ENCODE peak calls at places on chromosomes 12 and 14, in four cellular contexts. A is GM23338, H is fibroblast of lung, V is neural progenitor cell. J is an unnamed sample.

GRCh38 chr12:25322918-25323773 is 72.4 kb upstream of the KRAS start:
- DNase-seq in H (peak), V (no peak), A (no peak), J (peak)

GRCh38 chr14:78202976-78203375 is 32.8 kb downstream of the NRXN3 start:
- DNase-seq in V (no peak), H (no peak), A (no peak), J (no peak)

GRCh38 chr14:65588426-65589140 is 176.1 kb downstream of the FUT8 start:
- DNase-seq in A (no peak), V (no peak), H (peak), J (no peak)

GRCh38 chr14:37047226-37047625 is 125.2 kb downstream of the SLC25A21 start:
- DNase-seq in A (no peak), H (peak), V (no peak), J (no peak)

GRCh38 chr14:54175298-54175942 is 218.8 kb upstream of the BMP4 start:
- DNase-seq in H (peak), V (peak), A (peak), J (peak)

GRCh38 chr12:18716236-18716635 is 21.6 kb downstream of the PLCZ1 start:
- DNase-seq in V (no peak), H (no peak), A (no peak), J (no peak)

GRCh38 chr12:2853626-2854025 is 3.2 kb downstream of the TEX52 start:
- DNase-seq in V (peak), H (peak), A (peak), J (peak)

GRCh38 chr14:30888480-30889243 is 14.3 kb downstream of the COCH start:
- DNase-seq in H (no peak), V (no peak), A (peak), J (no peak)

GRCh38 chr14:91303091-91303923 is 58.8 kb upstream of the GPR68 start:
- DNase-seq in A (peak), V (peak), H (no peak), J (peak)

GRCh38 chr12:96378319-96378718 is 21.9 kb downstream of the CDK17 start:
- DNase-seq in H (no peak), V (no peak), A (no peak), J (no peak)

GRCh38 chr12:92623386-92623785 is 79.4 kb upstream of the PLEKHG7 start:
- DNase-seq in V (no peak), A (no peak), H (peak), J (no peak)

GRCh38 chr12:120833849-120834248 is 70.3 kb downstream of the SPPL3 start:
- DNase-seq in A (no peak), H (peak), V (no peak), J (peak)

GRCh38 chr12:57169969-57170368 is 22.6 kb upstream of the LRP1-AS start:
- DNase-seq in V (no peak), A (no peak), H (no peak), J (no peak)

GRCh38 chr12:49043856-49044258 is 16.7 kb downstream of the KMT2D start:
- DNase-seq in V (peak), A (peak), H (peak), J (peak)

GRCh38 chr12:1922985-1923384 is 4.5 kb upstream of the CACNA2D4 start:
- DNase-seq in V (no peak), A (no peak), H (no peak), J (no peak)

GRCh38 chr12:72271401-72271740 is 799 bp upstream of the TRHDE start:
- DNase-seq in A (peak), H (peak), V (peak), J (peak)

GRCh38 chr12:27952510-27952909 is 20.0 kb downstream of the PTHLH start:
- DNase-seq in V (peak), H (no peak), A (peak), J (no peak)

GRCh38 chr12:89779090-89779489 is 70.5 kb upstream of the ATP2B1 start:
- DNase-seq in H (no peak), V (no peak), A (no peak), J (no peak)

GRCh38 chr12:116766746-116767145 is 28.6 kb downstream of the RNFT2 start:
- DNase-seq in A (no peak), V (no peak), H (no peak), J (no peak)

GRCh38 chr12:113234483-113234882 is 13.2 kb downstream of the TPCN1 start:
- DNase-seq in V (no peak), H (no peak), A (no peak), J (no peak)

GRCh38 chr12:10600988-10601387 is 12.4 kb downstream of the MAGOHB start:
- DNase-seq in H (no peak), V (no peak), A (no peak), J (no peak)

GRCh38 chr14:22579218-22579617 is 9.8 kb downstream of the DAD1 start:
- DNase-seq in H (no peak), A (peak), V (peak), J (peak)

GRCh38 chr12:119594399-119594730 is 791 bp downstream of the TMEM233 start:
- DNase-seq in A (peak), V (peak), H (peak), J (peak)

GRCh38 chr14:50062438-50063039 is 53.8 kb downstream of the VCPKMT start:
- DNase-seq in H (peak), V (no peak), A (peak), J (peak)

GRCh38 chr12:64392221-64392620 is 1.7 kb upstream of the C12orf56 start:
- DNase-seq in A (peak), V (peak), H (peak), J (peak)

GRCh38 chr14:83085725-83086124 is 1552.1 kb upstream of the SEL1L start:
- DNase-seq in A (no peak), H (no peak), V (peak), J (no peak)

GRCh38 chr12:77940011-77940423 is 109.3 kb downstream of the NAV3 start:
- DNase-seq in H (peak), V (no peak), A (no peak), J (peak)

GRCh38 chr12:79161249-79161934 is 296.8 kb downstream of the SYT1 start:
- DNase-seq in H (no peak), V (no peak), A (no peak), J (no peak)

GRCh38 chr12:89801284-89801683 is 92.6 kb upstream of the ATP2B1 start:
- DNase-seq in H (no peak), A (no peak), V (no peak), J (no peak)

GRCh38 chr12:127552838-127553237 is 714.1 kb upstream of the TMEM132C start:
- DNase-seq in H (no peak), V (no peak), A (no peak), J (no peak)

GRCh38 chr12:46260153-46260912 is 8.5 kb downstream of the SLC38A1 start:
- DNase-seq in V (peak), H (peak), A (peak), J (peak)

GRCh38 chr14:21671371-21671770 is 2.2 kb downstream of the OR4E1 start:
- DNase-seq in A (no peak), H (no peak), V (no peak), J (no peak)

DNA sequence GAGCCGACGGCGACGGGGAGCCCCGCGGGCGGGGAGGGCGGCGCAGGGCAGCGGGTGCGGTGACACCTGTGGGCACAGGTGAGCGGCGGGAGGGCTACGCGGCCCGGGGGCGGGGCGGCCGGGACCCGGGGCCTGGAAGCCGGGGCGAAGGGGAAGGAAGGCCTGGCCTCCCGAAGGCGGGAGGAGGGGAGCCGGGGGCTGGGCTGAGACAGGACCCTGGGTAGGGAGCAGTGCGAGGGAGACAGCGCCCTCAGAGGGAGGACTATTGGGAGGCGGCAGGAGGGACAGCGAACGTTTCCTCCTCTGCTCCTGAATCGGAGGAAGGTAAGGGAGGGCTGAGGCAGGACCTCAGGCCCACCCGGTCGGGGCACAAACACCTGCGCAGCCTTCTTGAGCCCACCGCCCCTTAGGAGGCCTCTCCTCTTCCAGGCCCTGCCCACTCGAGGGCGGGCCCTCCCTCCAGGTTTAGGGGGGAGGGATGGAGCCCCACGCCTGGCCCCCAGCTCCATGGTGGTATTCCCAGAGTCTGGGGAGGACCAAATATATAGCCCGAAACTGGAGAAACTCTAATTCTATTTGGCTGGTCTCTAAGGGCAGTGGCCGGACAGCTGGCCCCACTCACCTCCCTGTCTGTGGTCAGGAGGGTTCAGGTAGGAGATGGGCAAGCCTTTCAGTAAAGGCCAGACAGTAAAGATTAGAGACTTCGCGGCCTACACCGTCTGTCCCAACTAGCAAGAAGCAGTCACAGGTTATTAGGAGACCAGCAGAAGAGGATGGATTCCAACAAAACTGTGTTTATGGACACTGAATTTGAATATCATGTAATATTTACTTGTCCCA is 509 bp downstream of the PLEKHG6 start:
- DNase-seq in V (peak), A (peak), H (no peak), J (no peak)
- TF ChIP-seq EZH2 in V (no peak), A (no peak), H (no peak), J (no peak)

DNA sequence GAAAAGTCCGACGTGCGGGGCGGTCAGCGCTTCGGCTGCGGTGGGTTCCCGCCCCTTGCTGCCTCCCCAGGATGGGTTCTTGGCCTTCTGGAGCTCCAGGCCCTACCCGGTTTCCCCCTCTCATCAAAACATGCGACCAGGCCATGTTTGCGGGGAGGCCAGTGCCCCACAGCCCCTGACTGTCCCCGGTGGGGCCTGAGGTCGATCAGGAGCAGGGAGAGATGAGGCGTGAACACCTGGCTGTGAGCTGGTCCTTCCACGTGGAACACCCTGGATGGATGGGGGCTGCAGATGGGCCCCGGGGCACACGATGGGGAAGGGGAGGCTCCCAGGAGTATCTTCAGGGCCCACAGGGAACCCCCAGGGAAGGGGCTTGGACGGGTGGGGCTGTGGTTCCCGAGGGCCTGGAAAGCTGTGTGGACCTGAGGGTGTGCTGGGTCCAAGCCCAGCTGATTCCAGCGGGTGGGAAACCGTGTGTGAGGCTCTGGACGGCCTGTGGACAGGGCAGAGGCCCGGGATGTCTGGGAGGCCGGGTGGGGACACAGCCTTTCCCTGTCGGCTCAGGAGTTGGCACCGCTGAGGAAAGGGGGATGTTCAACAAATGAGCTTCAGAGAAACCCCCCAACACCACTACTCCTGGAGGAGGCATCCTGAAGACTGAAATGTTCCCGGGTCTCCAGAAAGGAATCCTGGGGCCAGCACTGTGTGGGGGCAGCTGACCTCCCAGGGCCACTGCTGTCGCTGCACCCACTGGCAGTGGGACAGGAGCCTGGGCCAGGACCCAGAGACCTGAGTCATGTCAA is 187.0 kb upstream of the C14orf180 start:
- DNase-seq in A (no peak), V (no peak), H (no peak), J (no peak)
- H3K27ac ChIP-seq in A (no peak), V (no peak), H (no peak), J (no peak)

DNA sequence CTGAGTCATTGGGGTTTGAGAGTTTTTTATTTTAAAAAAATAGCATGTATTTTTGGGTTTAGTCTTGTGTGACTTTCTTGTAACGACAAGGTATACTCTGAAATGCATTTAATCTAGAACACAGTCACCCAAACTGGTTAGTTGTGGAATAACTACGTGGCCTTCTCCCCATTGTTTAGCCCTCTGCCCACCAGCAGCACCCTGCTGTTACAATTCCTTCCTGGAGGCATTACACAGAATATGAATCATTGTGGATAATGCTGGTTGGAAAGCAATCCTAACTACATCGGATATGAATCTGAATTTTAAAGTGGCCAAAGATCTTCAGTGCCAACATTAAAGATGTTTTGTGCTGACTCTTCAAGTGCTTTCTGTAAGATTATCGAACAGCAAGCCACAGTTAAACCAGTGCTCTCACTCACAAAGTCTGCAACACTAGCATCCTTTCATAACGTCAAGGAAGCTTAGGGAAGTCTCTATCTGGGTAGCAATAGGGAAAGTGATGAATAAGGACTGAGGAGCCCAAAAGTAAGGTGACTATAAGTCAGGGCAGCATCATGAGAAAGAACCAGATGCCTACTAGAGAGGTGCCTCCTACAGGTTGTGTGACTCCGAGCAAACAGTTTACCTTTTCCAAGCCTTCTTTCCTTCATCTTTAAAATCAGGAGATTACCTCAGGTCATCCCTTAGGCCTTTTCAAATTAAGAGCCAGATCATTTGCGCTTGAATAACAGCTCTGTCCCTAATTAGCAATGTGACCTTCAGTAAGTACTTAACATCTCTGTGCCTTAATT is 40.4 kb downstream of the RTN1 start:
- DNase-seq in V (no peak), A (peak), H (peak), J (peak)
- H2AFZ ChIP-seq in V (no peak), A (peak), H (no peak), J (no peak)

GRCh38 chr14:105854600-105855245 is 328.3 kb downstream of the TMEM121 start:
- DNase-seq in V (no peak), A (no peak), H (no peak), J (no peak)

GRCh38 chr14:105853907-105854599 is 327.7 kb downstream of the TMEM121 start:
- DNase-seq in H (no peak), A (no peak), V (no peak), J (no peak)

GRCh38 chr14:105852378-105853088 is 326.1 kb downstream of the TMEM121 start:
- DNase-seq in H (no peak), V (no peak), A (no peak), J (no peak)

GRCh38 chr14:105851716-105852377 is 325.5 kb downstream of the TMEM121 start:
- DNase-seq in A (no peak), V (no peak), H (no peak), J (no peak)

GRCh38 chr14:105853089-105853906 is 326.9 kb downstream of the TMEM121 start:
- DNase-seq in H (no peak), V (no peak), A (no peak), J (no peak)
- TF ChIP-seq EZH2 in H (no peak), V (no peak), A (no peak), J (no peak)

GRCh38 chr14:89415139-89415538 is 1.9 kb downstream of the FOXN3 start:
- DNase-seq in V (no peak), H (no peak), A (no peak), J (peak)
- H3K27ac ChIP-seq in V (no peak), H (peak), A (peak), J (peak)

GRCh38 chr12:132828706-132829534 is at the start of gene GOLGA3:
- DNase-seq in A (peak), V (peak), H (peak), J (peak)
- H2AFZ ChIP-seq in A (peak), V (peak), H (peak), J (peak)

DNA sequence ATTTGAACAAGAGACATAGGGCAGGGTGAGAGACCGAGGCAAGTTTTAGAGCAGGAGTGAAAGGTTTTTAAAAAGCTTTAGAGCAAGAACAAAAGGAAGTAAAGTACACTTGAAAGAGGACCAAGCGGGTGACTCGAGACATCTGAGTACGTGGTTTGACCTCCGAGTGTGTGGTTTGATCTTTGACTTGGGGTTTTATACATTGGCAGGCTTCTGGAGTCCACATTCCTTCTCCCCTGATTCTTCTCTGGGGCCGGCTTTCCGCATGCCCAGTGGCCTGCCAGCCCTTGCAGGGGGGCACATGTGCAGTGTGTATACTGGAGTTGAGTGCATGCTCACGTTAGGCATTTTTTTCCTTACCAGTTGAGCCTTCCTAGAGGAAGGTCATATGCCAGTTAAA is 96.3 kb downstream of the SLC15A4 start:
- DNase-seq in A (no peak), H (no peak), V (no peak), J (no peak)
- TF ChIP-seq EZH2 in A (no peak), H (no peak), V (no peak), J (no peak)

J was measured in GM23248.